ENCODE peak calls at places on chromosome 15, in seven cellular contexts. D, J, Y, A, E, N and W are unnamed samples.

GRCh38 chr15:67880651-67881182 is 40.9 kb upstream of the RNU6-1 start:
- DNase-seq in D (peak; percentile 72), J (no peak), Y (no peak), A (no peak), E (no peak), N (no peak), W (no peak)

GRCh38 chr15:60720493-60721231 is 241.7 kb upstream of the ICE2 start:
- DNase-seq in D (no peak), J (no peak), Y (no peak), A (no peak), E (peak; percentile 33), N (no peak), W (no peak)

GRCh38 chr15:25635190-25635589 is 196.4 kb upstream of the UBE3A start:
- DNase-seq in D (no peak), J (no peak), Y (no peak), A (no peak), E (no peak), N (no peak), W (no peak)

GRCh38 chr15:52220896-52221660 is 29.9 kb upstream of the GNB5 start:
- DNase-seq in D (no peak), J (no peak), Y (no peak), A (no peak), E (no peak), N (no peak), W (no peak)

GRCh38 chr15:48643776-48644497 is 1.6 kb downstream of the FBN1 start:
- DNase-seq in D (no peak), J (no peak), Y (no peak), A (no peak), E (no peak), N (no peak), W (no peak)

GRCh38 chr15:57462391-57462790 is 86.1 kb downstream of the CGNL1 start:
- DNase-seq in D (peak; percentile 70), J (no peak), Y (no peak), A (peak; percentile 39), E (no peak), N (no peak), W (no peak)

GRCh38 chr15:63232943-63233342 is 43.5 kb downstream of the RAB8B start:
- DNase-seq in D (no peak), J (no peak), Y (no peak), A (no peak), E (no peak), N (no peak), W (no peak)

GRCh38 chr15:61049934-61050333 is 179.2 kb downstream of the RORA start:
- DNase-seq in D (peak; percentile 43), J (no peak), Y (no peak), A (no peak), E (no peak), N (no peak), W (no peak)

GRCh38 chr15:60255390-60255789 is 142.4 kb downstream of the ANXA2 start:
- DNase-seq in D (peak; percentile 98), J (no peak), Y (no peak), A (peak; percentile 7), E (no peak), N (no peak), W (no peak)